ENCODE peak calls at places on chromosome 20, in seven cellular contexts. X is iPS DF 6.9, L is left lung, C is Ammon's horn, R is anterior cingulate cortex, T is esophagus squamous epithelium, K is hypothalamus. S is an unnamed sample.

GRCh38 chr20:10093087-10093591 is 58.4 kb downstream of the ANKEF1 start:
- DNase-seq in R (no peak), K (no peak), X (no peak), C (peak; percentile 43), T (no peak), L (no peak), S (no peak)

GRCh38 chr20:45037050-45037449 is 63.9 kb downstream of the KCNS1 start:
- DNase-seq in C (peak; percentile 36), X (no peak), L (no peak), R (no peak), T (no peak), K (no peak), S (no peak)

GRCh38 chr20:48875233-48875913 is 46.1 kb upstream of the ARFGEF2 start:
- DNase-seq in X (no peak), R (no peak), C (no peak), T (no peak), K (no peak), L (no peak), S (no peak)

GRCh38 chr20:38805958-38806854 is 709 bp downstream of the PPP1R16B start:
- DNase-seq in C (no peak), X (no peak), K (no peak), R (no peak), L (peak; percentile 75), T (no peak), S (no peak)

GRCh38 chr20:47665221-47665991 is 119.9 kb downstream of the SULF2 start:
- DNase-seq in K (no peak), R (no peak), X (no peak), L (no peak), C (no peak), T (no peak), S (peak; percentile 5)

GRCh38 chr20:56630086-56630493 is 984 bp downstream of the TFAP2C start:
- DNase-seq in T (no peak), L (peak; percentile 87), R (no peak), C (no peak), X (no peak), K (no peak), S (peak; percentile 90)

GRCh38 chr20:43477634-43478033 is 19.9 kb downstream of the SRSF6 start:
- DNase-seq in L (no peak), X (no peak), K (no peak), C (no peak), T (no peak), R (no peak), S (no peak)

GRCh38 chr20:53163486-53163885 is 191.3 kb downstream of the TSHZ2 start:
- DNase-seq in X (no peak), T (no peak), R (no peak), L (no peak), C (no peak), K (no peak), S (peak; percentile 34)

GRCh38 chr20:24692429-24693190 is 223.2 kb downstream of the SYNDIG1 start:
- DNase-seq in C (peak; percentile 9), L (no peak), K (no peak), X (no peak), T (no peak), R (no peak), S (no peak)

GRCh38 chr20:63553251-63553932 is 567 bp upstream of the FNDC11 start:
- DNase-seq in X (peak; percentile 73), T (peak; percentile 52), K (peak; percentile 66), L (peak; percentile 91), C (no peak), R (no peak), S (no peak)

GRCh38 chr20:63443606-63444395 is 28.7 kb downstream of the KCNQ2 start:
- DNase-seq in C (no peak), R (no peak), K (no peak), T (no peak), L (no peak), X (no peak), S (no peak)

GRCh38 chr20:38843346-38843745 is 37.8 kb downstream of the PPP1R16B start:
- DNase-seq in X (no peak), R (no peak), C (no peak), T (no peak), K (no peak), L (no peak), S (no peak)

GRCh38 chr20:21640556-21640955 is 64.9 kb upstream of the PAX1 start:
- DNase-seq in K (no peak), R (no peak), T (no peak), C (no peak), X (peak; percentile 31), L (no peak), S (no peak)

GRCh38 chr20:1130849-1131248 is 12.4 kb downstream of the PSMF1 start:
- DNase-seq in X (no peak), R (no peak), C (peak; percentile 47), L (peak; percentile 93), T (no peak), K (no peak), S (no peak)